ENCODE peak calls at places on chromosomes 4 and X, in five cellular contexts. L, G, T, I and O are unnamed samples.
A peak's percentile ranks its signal among the peaks of the same experiment; 100 is the strongest.

GRCh38 chr4:20249333-20249732 is 2.4 kb upstream of the SLIT2 start:
- DNase-seq in L (no peak), G (no peak), T (no peak), I (peak; percentile 6), O (no peak)

GRCh38 chr4:122616910-122617596 is 3.8 kb downstream of the IL21 start:
- DNase-seq in L (no peak), G (no peak), T (no peak), I (peak; percentile 22), O (no peak)

GRCh38 chr4:73844352-73844751 is 7.9 kb downstream of the CXCL6 start:
- DNase-seq in L (peak; percentile 89), G (no peak), T (no peak), I (no peak), O (no peak)

GRCh38 chrX:17192111-17192510 is 182.9 kb upstream of the NHS start:
- DNase-seq in L (no peak), G (no peak), T (no peak), I (no peak), O (no peak)

GRCh38 chrX:46630141-46630540 is 56.6 kb downstream of the CHST7 start:
- DNase-seq in L (no peak), G (no peak), T (no peak), I (no peak), O (no peak)

GRCh38 chr4:139589619-139590018 is 33.6 kb upstream of the SETD7 start:
- DNase-seq in L (no peak), G (no peak), T (no peak), I (no peak), O (no peak)

GRCh38 chrX:113260474-113260873 is 419.8 kb upstream of the AMOT start:
- DNase-seq in L (no peak), G (no peak), T (no peak), I (no peak), O (no peak)

GRCh38 chr4:184515606-184516005 is 41.3 kb upstream of the IRF2 start:
- DNase-seq in L (no peak), G (no peak), T (no peak), I (no peak), O (no peak)

GRCh38 chrX:10176121-10177003 is 19.6 kb downstream of the CLCN4 start:
- DNase-seq in L (peak; percentile 64), G (no peak), T (no peak), I (no peak), O (no peak)

GRCh38 chrX:115592997-115593734 is 32.2 kb downstream of the PLS3 start:
- DNase-seq in L (peak; percentile 70), G (no peak), T (no peak), I (peak; percentile 35), O (no peak)

GRCh38 chrX:6257025-6257424 is 28.4 kb upstream of the NLGN4X start:
- DNase-seq in L (no peak), G (no peak), T (no peak), I (no peak), O (no peak)

GRCh38 chr4:51842167-51842553 is 793 bp upstream of the DCUN1D4 start:
- DNase-seq in L (no peak), G (peak; percentile 47), T (no peak), I (peak; percentile 31), O (peak; percentile 45)

GRCh38 chr4:74933562-74934015 is 673 bp downstream of the PARM1 start:
- DNase-seq in L (peak; percentile 19), G (no peak), T (peak; percentile 67), I (peak; percentile 33), O (peak; percentile 16)

GRCh38 chr4:720111-720860 is 14.7 kb downstream of the PCGF3 start:
- DNase-seq in L (no peak), G (no peak), T (no peak), I (no peak), O (no peak)

GRCh38 chr4:89283226-89283974 is 24.2 kb downstream of the GPRIN3 start:
- DNase-seq in L (peak; percentile 61), G (no peak), T (no peak), I (no peak), O (no peak)

GRCh38 chr4:183765121-183765990 is 106.3 kb downstream of the TRAPPC11 start:
- DNase-seq in L (no peak), G (no peak), T (no peak), I (peak; percentile 88), O (no peak)

GRCh38 chr4:103634236-103634635 is 85.5 kb downstream of the TACR3 start:
- DNase-seq in L (no peak), G (no peak), T (no peak), I (no peak), O (no peak)

GRCh38 chr4:172998527-172999469 is 169.8 kb upstream of the GALNT7 start:
- DNase-seq in L (peak; percentile 76), G (no peak), T (no peak), I (no peak), O (no peak)

GRCh38 chrX:48045410-48046311 is 25.8 kb downstream of the ZNF630 start:
- DNase-seq in L (peak; percentile 40), G (peak; percentile 84), T (no peak), I (no peak), O (no peak)

GRCh38 chr4:56723201-56723605 is 42.1 kb upstream of the HOPX start:
- DNase-seq in L (peak; percentile 32), G (no peak), T (no peak), I (no peak), O (no peak)

GRCh38 chr4:184282251-184282713 is 64.6 kb upstream of the ENPP6 start:
- DNase-seq in L (peak; percentile 45), G (no peak), T (peak; percentile 74), I (no peak), O (no peak)

GRCh38 chr4:61041527-61041926 is 158.6 kb upstream of the ADGRL3 start:
- DNase-seq in L (no peak), G (no peak), T (no peak), I (no peak), O (no peak)

GRCh38 chrX:115958687-115959359 is 211.7 kb upstream of the AGTR2 start:
- DNase-seq in L (peak; percentile 27), G (no peak), T (no peak), I (no peak), O (no peak)

GRCh38 chr4:68383115-68383514 is 33.2 kb upstream of the YTHDC1 start:
- DNase-seq in L (no peak), G (no peak), T (no peak), I (no peak), O (no peak)

GRCh38 chr4:5638976-5639375 is 69.4 kb downstream of the EVC2 start:
- DNase-seq in L (peak; percentile 39), G (no peak), T (no peak), I (no peak), O (no peak)

GRCh38 chr4:133537882-133538281 is 388.8 kb downstream of the PCDH10 start:
- DNase-seq in L (no peak), G (no peak), T (no peak), I (no peak), O (no peak)

GRCh38 chrX:23332101-23332887 is 2.4 kb upstream of the PTCHD1 start:
- DNase-seq in L (no peak), G (no peak), T (no peak), I (peak; percentile 4), O (no peak)
- H3K4me3 ChIP-seq in L (no peak overlapping the region), G (no peak overlapping the region), T (no peak overlapping the region), I (no peak overlapping the region), O (peak overlapping the region; percentile 36)

DNA sequence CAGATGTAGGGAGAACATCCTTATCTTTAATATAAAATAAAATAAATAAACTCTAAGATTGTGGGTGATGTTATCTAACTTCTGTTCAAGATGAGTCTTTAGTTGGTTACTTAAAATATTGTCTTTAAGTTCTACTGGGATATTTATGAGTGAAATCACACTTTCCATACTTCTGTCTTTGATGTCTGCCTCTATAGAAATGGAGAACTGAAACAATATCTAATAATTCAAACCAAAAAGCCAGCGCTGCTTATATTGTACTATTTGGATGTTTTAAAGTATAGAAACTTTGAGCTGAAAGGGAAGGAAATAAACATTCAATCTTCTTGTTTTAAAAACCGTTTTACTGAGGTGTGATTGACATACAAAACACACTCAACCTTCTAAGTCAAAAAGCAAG is 44.8 kb upstream of the RPS6KA3 start:
- DNase-seq in L (no peak), G (no peak), T (no peak), I (no peak), O (no peak)
- H3K4me1 ChIP-seq in L (peaks cover 3% of the 10 kb centered on the region), G (no peaks in the 10 kb centered on the region), T (no peaks in the 10 kb centered on the region), I (no peaks in the 10 kb centered on the region), O (no peaks in the 10 kb centered on the region)

DNA sequence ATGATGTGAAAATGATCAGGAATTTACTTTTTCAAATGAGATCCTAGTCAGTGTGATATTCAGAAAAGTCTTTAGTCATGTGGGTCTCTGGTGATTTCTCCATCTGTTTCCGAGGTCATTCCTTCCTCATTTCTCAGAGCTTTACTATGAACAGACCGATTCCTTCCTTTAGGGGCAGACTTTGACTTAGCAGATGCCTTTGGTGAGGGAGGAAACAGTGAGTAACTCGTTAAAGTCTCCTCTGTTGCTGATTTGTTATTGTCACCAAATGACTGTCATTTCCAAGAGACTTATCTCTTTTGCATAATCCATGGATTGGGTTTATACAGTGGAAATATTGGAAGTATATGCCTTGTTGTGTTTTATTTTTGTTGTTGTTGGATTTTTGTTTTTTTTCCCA is 76.2 kb upstream of the CD99 start:
- DNase-seq in L (peak; percentile 43), G (no peak), T (no peak), I (no peak), O (no peak)
- TF ChIP-seq CTCF in L (peak; percentile 14), G (no peak), T (peak; percentile 36), I (no peak), O (no peak)

DNA sequence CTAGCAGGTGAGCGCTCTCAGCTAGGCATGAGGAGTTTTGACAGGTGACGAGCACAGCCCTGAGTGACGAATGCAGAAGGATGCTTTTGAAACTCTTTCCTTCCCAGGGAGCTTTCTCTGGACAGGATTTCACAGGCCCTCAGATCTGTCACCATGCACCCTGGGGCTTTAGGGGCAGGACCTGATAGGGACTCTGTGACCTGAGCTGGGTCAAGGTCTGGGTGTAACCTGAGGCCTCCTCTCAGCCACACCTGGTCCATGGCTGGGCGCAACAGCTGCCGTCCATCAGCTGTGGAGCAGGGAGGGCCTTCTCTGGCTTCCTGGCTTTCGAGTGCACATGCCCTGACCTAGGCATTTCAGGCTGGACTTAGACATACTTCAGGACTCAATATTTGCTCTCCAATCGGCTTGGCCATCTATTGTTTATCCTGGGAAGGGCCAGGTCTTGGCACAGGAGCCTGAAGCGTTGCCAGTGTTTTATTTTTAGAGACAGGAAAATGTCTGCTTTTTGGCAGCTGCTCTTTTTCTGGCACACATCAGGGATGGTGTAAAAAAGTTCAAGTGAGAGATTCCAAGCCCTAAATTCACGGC is 56.4 kb downstream of the C4orf51 start:
- DNase-seq in L (no peak), G (no peak), T (peak; percentile 68), I (peak; percentile 90), O (no peak)
- H3K4me3 ChIP-seq in L (no peak overlapping the region), G (no peak overlapping the region), T (no peak overlapping the region), I (no peak overlapping the region), O (no peak overlapping the region)

GRCh38 chrX:87582453-87582852 is 64.9 kb downstream of the KLHL4 start:
- DNase-seq in L (no peak), G (no peak), T (no peak), I (no peak), O (no peak)
- H3K4me1 ChIP-seq in L (no peaks in the 10 kb centered on the region), G (no peaks in the 10 kb centered on the region), T (no peaks in the 10 kb centered on the region), I (no peaks in the 10 kb centered on the region), O (no peaks in the 10 kb centered on the region)

GRCh38 chr4:94889523-94889922 is 131.8 kb downstream of the BMPR1B start:
- DNase-seq in L (no peak), G (no peak), T (no peak), I (no peak), O (no peak)

GRCh38 chr4:94889961-94890360 is 132.2 kb downstream of the BMPR1B start:
- DNase-seq in L (peak; percentile 72), G (no peak), T (no peak), I (no peak), O (no peak)

GRCh38 chr4:94890579-94890978 is 132.8 kb downstream of the BMPR1B start:
- DNase-seq in L (no peak), G (no peak), T (no peak), I (no peak), O (no peak)

GRCh38 chr4:94895081-94895480 is 137.3 kb downstream of the BMPR1B start:
- DNase-seq in L (no peak), G (no peak), T (no peak), I (no peak), O (no peak)

GRCh38 chr4:94892051-94892450 is 134.3 kb downstream of the BMPR1B start:
- DNase-seq in L (no peak), G (no peak), T (no peak), I (no peak), O (peak; percentile 34)
- TF ChIP-seq CTCF in L (no peak), G (no peak), T (no peak), I (no peak), O (peak; percentile 58)